ENCODE peak calls at places on chromosomes 16 and 17, in four cellular contexts. S, R, P and I are unnamed samples.

GRCh38 chr16:3737181-3737580 is 19.9 kb upstream of the TRAP1 start:
- DNase-seq in S (no peak), R (no peak), P (no peak), I (no peak)

GRCh38 chr16:90009172-90009899 is 9.9 kb downstream of the DBNDD1 start:
- DNase-seq in S (no peak), R (no peak), P (no peak), I (no peak)

GRCh38 chr17:64505320-64506200 is 529 bp downstream of the DDX5 start:
- DNase-seq in S (no peak), R (peak; percentile 74), P (peak; percentile 79), I (peak; percentile 59)

GRCh38 chr17:72467841-72468653 is 347.2 kb downstream of the SOX9 start:
- DNase-seq in S (no peak), R (no peak), P (no peak), I (no peak)

GRCh38 chr17:31413871-31414589 is 22.6 kb downstream of the RAB11FIP4 start:
- DNase-seq in S (no peak), R (no peak), P (no peak), I (no peak)

GRCh38 chr16:63581560-63581959 is 1540.3 kb downstream of the CDH11 start:
- DNase-seq in S (no peak), R (no peak), P (no peak), I (no peak)

GRCh38 chr17:40329981-40330794 is 21.2 kb downstream of the RARA start:
- DNase-seq in S (no peak), R (no peak), P (no peak), I (no peak)

GRCh38 chr16:4900036-4900435 is 36.9 kb downstream of the PPL start:
- DNase-seq in S (no peak), R (no peak), P (no peak), I (no peak)

GRCh38 chr17:10649031-10649430 is 8.1 kb downstream of the MYH3 start:
- DNase-seq in S (no peak), R (no peak), P (no peak), I (no peak)

GRCh38 chr17:27919120-27919519 is 26.0 kb upstream of the LYRM9 start:
- DNase-seq in S (no peak), R (no peak), P (no peak), I (no peak)

GRCh38 chr17:41369713-41370112 is at the start of gene KRT33B:
- DNase-seq in S (no peak), R (no peak), P (no peak), I (no peak)

GRCh38 chr17:10815318-10815717 is 11.4 kb upstream of the TMEM238L start:
- DNase-seq in S (no peak), R (no peak), P (no peak), I (no peak)

GRCh38 chr17:7438050-7438614 is 1.2 kb upstream of the FGF11 start:
- DNase-seq in S (no peak), R (peak; percentile 93), P (peak; percentile 53), I (no peak)

GRCh38 chr16:13453325-13453724 is 466.6 kb upstream of the ERCC4 start:
- DNase-seq in S (no peak), R (no peak), P (no peak), I (no peak)

GRCh38 chr17:4261452-4261851 is 2.3 kb downstream of the ANKFY1 start:
- DNase-seq in S (no peak), R (no peak), P (no peak), I (no peak)

GRCh38 chr16:22315979-22316378 is 18.8 kb downstream of the POLR3E start:
- DNase-seq in S (no peak), R (no peak), P (no peak), I (no peak)

GRCh38 chr16:78461496-78461938 is 362.1 kb downstream of the WWOX start:
- DNase-seq in S (no peak), R (no peak), P (no peak), I (no peak)

GRCh38 chr16:11224894-11225676 is 30.9 kb downstream of the SOCS1 start:
- DNase-seq in S (peak; percentile 88), R (no peak), P (no peak), I (no peak)

GRCh38 chr16:12147681-12148479 is 171.3 kb downstream of the SNX29 start:
- DNase-seq in S (no peak), R (peak; percentile 55), P (no peak), I (no peak)

GRCh38 chr17:83057397-83057761 is 22.0 kb upstream of the METRNL start:
- DNase-seq in S (no peak), R (no peak), P (no peak), I (no peak)

GRCh38 chr16:56048425-56049100 is 142.7 kb upstream of the GNAO1 start:
- DNase-seq in S (peak; percentile 27), R (no peak), P (no peak), I (no peak)

GRCh38 chr17:38750312-38751121 is 2.0 kb upstream of the PSMB3 start:
- DNase-seq in S (no peak), R (peak; percentile 73), P (no peak), I (no peak)

GRCh38 chr16:24984903-24985675 is 30.1 kb downstream of the ARHGAP17 start:
- DNase-seq in S (no peak), R (no peak), P (no peak), I (no peak)

GRCh38 chr16:56691885-56692284 is 9.6 kb downstream of the MT1X start:
- DNase-seq in S (no peak), R (no peak), P (no peak), I (peak; percentile 66)

GRCh38 chr16:27967169-27967568 is 96.3 kb downstream of the GSG1L start:
- DNase-seq in S (no peak), R (no peak), P (no peak), I (no peak)

GRCh38 chr16:31664683-31665482 is 137.2 kb downstream of the AHSP start:
- DNase-seq in S (no peak), R (no peak), P (no peak), I (no peak)

GRCh38 chr16:11857161-11857560 is 5.8 kb upstream of the RSL1D1 start:
- DNase-seq in S (no peak), R (no peak), P (no peak), I (no peak)

GRCh38 chr17:50196826-50197225 is 4.6 kb downstream of the COL1A1 start:
- DNase-seq in S (no peak), R (no peak), P (no peak), I (no peak)

DNA sequence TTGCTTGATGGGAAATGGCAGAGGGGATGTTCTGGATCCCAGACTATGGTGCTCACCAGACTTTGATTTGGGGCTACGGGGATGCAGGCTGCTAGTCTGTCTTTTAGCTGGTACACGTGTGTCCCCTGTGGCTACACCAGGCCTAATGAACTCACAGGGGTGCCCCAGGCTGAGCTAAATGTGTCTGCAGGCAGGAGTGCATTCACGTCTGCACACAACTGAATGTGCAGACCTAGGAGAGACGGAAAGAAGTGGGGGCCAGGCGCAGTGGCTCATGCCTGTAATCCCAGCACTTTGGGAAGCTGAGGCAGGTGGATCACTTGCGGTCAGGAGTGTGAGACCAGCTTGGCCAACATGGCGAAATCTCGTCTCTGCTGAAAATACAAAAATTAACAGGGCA is 320.3 kb upstream of the TNRC6C start:
- DNase-seq in S (no peak), R (no peak), P (no peak), I (no peak)
- TF ChIP-seq EGR1 in S (no peak), R (no peak), P (no peak), I (no peak)

DNA sequence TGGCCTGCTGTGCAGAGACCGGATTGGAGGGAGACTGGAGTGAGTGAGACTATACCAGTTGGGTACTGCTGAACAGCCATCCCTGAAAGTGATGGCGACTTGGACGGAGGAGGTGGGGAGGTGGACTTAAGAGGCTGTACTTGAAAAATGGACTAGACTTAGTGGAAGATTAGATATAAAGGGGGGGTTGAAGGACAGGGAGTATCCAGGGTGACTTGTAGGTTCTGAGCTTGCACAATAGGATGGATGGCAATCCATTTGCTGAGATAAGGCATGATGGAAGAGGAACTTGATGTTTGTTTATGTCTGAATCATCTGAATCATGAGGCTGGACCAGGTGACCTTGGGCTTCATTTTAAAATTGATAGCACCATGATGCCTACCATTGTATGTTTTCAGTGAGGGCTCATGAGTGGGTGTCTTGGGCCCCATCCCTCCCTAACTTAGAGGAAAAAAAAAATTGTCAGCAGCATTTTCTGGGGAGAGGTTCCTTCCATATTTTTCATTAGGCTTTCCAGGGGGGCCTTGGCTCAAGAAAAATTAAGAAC is 41.2 kb downstream of the PRKCA start:
- DNase-seq in S (no peak), R (no peak), P (peak; percentile 79), I (no peak)
- TF ChIP-seq EGR1 in S (no peak), R (no peak), P (peak; percentile 84), I (no peak)

GRCh38 chr16:59201160-59201559 is 467.0 kb upstream of the GOT2 start:
- DNase-seq in S (no peak), R (no peak), P (no peak), I (no peak)

GRCh38 chr16:59201821-59202220 is 467.7 kb upstream of the GOT2 start:
- DNase-seq in S (no peak), R (no peak), P (no peak), I (no peak)

GRCh38 chr16:59205403-59205802 is 471.3 kb upstream of the GOT2 start:
- DNase-seq in S (no peak), R (no peak), P (no peak), I (no peak)

GRCh38 chr16:59202463-59202862 is 468.3 kb upstream of the GOT2 start:
- DNase-seq in S (no peak), R (no peak), P (no peak), I (no peak)

GRCh38 chr16:59204589-59204988 is 470.5 kb upstream of the GOT2 start:
- DNase-seq in S (no peak), R (no peak), P (no peak), I (no peak)
- TF ChIP-seq EGR1 in S (no peak), R (no peak), P (no peak), I (no peak)

DNA sequence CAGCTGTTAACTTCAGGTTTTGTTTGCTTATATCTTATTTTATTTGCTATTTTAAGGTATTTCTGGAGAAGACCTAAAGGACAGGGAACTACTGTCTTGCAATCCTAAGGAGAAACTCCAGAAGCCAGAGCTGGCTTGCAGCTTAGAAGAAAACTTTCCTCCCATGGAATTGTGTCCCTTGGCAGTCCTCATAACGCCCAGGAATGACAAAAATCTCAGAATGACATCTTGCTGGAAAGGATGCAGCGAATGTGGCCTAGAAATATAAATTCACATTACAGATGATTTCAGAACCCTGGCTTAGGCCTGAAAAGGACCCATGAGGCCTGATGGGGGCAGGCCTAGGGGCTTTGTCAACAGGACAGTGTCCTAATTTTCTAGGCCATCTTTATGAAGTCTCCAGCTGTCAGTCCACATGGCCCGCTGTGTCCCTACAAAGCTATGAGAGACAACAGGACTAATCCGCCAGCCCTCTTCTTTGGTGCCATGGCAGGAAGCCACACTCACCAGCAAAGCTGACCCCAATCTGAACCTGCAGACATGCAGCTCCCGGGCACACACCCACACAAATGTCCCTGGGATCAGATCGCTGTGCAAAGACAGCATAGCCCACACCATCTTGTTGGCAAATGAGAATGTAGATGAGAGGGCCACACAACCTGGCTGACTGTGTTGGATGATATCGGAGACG is 40.3 kb upstream of the DNAH17 start:
- DNase-seq in S (no peak), R (no peak), P (no peak), I (no peak)
- TF ChIP-seq EGR1 in S (no peak), R (no peak), P (no peak), I (no peak)